ENCODE peak calls at places on chromosomes 6 and 20, in seven cellular contexts. One of them, this sample, is unnamed.

GRCh38 chr20:43853918-43854317 is 60.7 kb upstream of the TOX2 start:
- DNase-seq in mesenchymal stem cell: no peak
- DNase-seq in cardiac muscle cell: no peak
- DNase-seq in breast epithelium: no peak
- DNase-seq in CD8-positive, alpha-beta memory T cell: no peak
- DNase-seq in IMR-90: no peak
- DNase-seq in CD8-positive, alpha-beta T cell: no peak
- DNase-seq in this sample: no peak

GRCh38 chr6:43150051-43150751 is 20.9 kb upstream of the SRF start:
- DNase-seq in mesenchymal stem cell: no peak
- DNase-seq in CD8-positive, alpha-beta T cell: no peak
- DNase-seq in breast epithelium: no peak
- DNase-seq in cardiac muscle cell: no peak
- DNase-seq in IMR-90: peak; percentile 16
- DNase-seq in CD8-positive, alpha-beta memory T cell: no peak
- DNase-seq in this sample: no peak

GRCh38 chr6:10465633-10466499 is 51.0 kb upstream of the TFAP2A start:
- DNase-seq in cardiac muscle cell: peak; percentile 75
- DNase-seq in CD8-positive, alpha-beta T cell: no peak
- DNase-seq in CD8-positive, alpha-beta memory T cell: no peak
- DNase-seq in mesenchymal stem cell: peak; percentile 36
- DNase-seq in IMR-90: peak; percentile 28
- DNase-seq in breast epithelium: no peak
- DNase-seq in this sample: peak; percentile 68

GRCh38 chr6:129120856-129121255 is 237.9 kb downstream of the LAMA2 start:
- DNase-seq in CD8-positive, alpha-beta T cell: no peak
- DNase-seq in mesenchymal stem cell: no peak
- DNase-seq in breast epithelium: no peak
- DNase-seq in IMR-90: no peak
- DNase-seq in CD8-positive, alpha-beta memory T cell: no peak
- DNase-seq in cardiac muscle cell: no peak
- DNase-seq in this sample: no peak

GRCh38 chr6:3334579-3334978 is 75.8 kb downstream of the PSMG4 start:
- DNase-seq in mesenchymal stem cell: no peak
- DNase-seq in CD8-positive, alpha-beta memory T cell: no peak
- DNase-seq in CD8-positive, alpha-beta T cell: no peak
- DNase-seq in cardiac muscle cell: peak; percentile 27
- DNase-seq in breast epithelium: no peak
- DNase-seq in IMR-90: no peak
- DNase-seq in this sample: no peak

GRCh38 chr6:150717419-150717818 is 117.7 kb downstream of the PLEKHG1 start:
- DNase-seq in CD8-positive, alpha-beta memory T cell: no peak
- DNase-seq in mesenchymal stem cell: no peak
- DNase-seq in CD8-positive, alpha-beta T cell: no peak
- DNase-seq in breast epithelium: no peak
- DNase-seq in cardiac muscle cell: no peak
- DNase-seq in IMR-90: no peak
- DNase-seq in this sample: no peak

GRCh38 chr6:24529985-24530384 is 35.2 kb downstream of the ALDH5A1 start:
- DNase-seq in breast epithelium: no peak
- DNase-seq in IMR-90: no peak
- DNase-seq in mesenchymal stem cell: no peak
- DNase-seq in cardiac muscle cell: no peak
- DNase-seq in CD8-positive, alpha-beta T cell: no peak
- DNase-seq in CD8-positive, alpha-beta memory T cell: no peak
- DNase-seq in this sample: no peak

GRCh38 chr6:12516070-12516469 is 200.5 kb upstream of the PHACTR1 start:
- DNase-seq in CD8-positive, alpha-beta T cell: no peak
- DNase-seq in breast epithelium: no peak
- DNase-seq in cardiac muscle cell: no peak
- DNase-seq in IMR-90: no peak
- DNase-seq in mesenchymal stem cell: no peak
- DNase-seq in CD8-positive, alpha-beta memory T cell: no peak
- DNase-seq in this sample: no peak

GRCh38 chr6:40524797-40525584 is 62.2 kb downstream of the LRFN2 start:
- DNase-seq in breast epithelium: no peak
- DNase-seq in CD8-positive, alpha-beta memory T cell: no peak
- DNase-seq in IMR-90: no peak
- DNase-seq in mesenchymal stem cell: no peak
- DNase-seq in cardiac muscle cell: no peak
- DNase-seq in CD8-positive, alpha-beta T cell: no peak
- DNase-seq in this sample: no peak

GRCh38 chr20:63274381-63275228 is 2.0 kb downstream of the ARFGAP1 start:
- DNase-seq in IMR-90: no peak
- DNase-seq in breast epithelium: no peak
- DNase-seq in CD8-positive, alpha-beta memory T cell: no peak
- DNase-seq in cardiac muscle cell: no peak
- DNase-seq in mesenchymal stem cell: no peak
- DNase-seq in CD8-positive, alpha-beta T cell: no peak
- DNase-seq in this sample: no peak
- H3K4me3 ChIP-seq in IMR-90: no peak overlapping the region
- H3K4me3 ChIP-seq in breast epithelium: no peak overlapping the region
- H3K4me3 ChIP-seq in CD8-positive, alpha-beta memory T cell: no peak overlapping the region
- H3K4me3 ChIP-seq in cardiac muscle cell: no peak overlapping the region
- H3K4me3 ChIP-seq in mesenchymal stem cell: peak overlapping the region; percentile 57
- H3K4me3 ChIP-seq in CD8-positive, alpha-beta T cell: no peak overlapping the region
- H3K4me3 ChIP-seq in this sample: no peak overlapping the region

GRCh38 chr6:27604986-27605385 is 132.1 kb upstream of the ZNF184 start:
- DNase-seq in IMR-90: no peak
- DNase-seq in CD8-positive, alpha-beta memory T cell: no peak
- DNase-seq in breast epithelium: no peak
- DNase-seq in CD8-positive, alpha-beta T cell: no peak
- DNase-seq in cardiac muscle cell: no peak
- DNase-seq in mesenchymal stem cell: peak; percentile 35
- DNase-seq in this sample: peak; percentile 56

GRCh38 chr6:27599859-27600532 is 127.1 kb upstream of the ZNF184 start:
- DNase-seq in IMR-90: no peak
- DNase-seq in CD8-positive, alpha-beta memory T cell: no peak
- DNase-seq in mesenchymal stem cell: no peak
- DNase-seq in breast epithelium: no peak
- DNase-seq in cardiac muscle cell: no peak
- DNase-seq in CD8-positive, alpha-beta T cell: no peak
- DNase-seq in this sample: no peak

GRCh38 chr6:27605401-27606342 is 132.8 kb upstream of the ZNF184 start:
- DNase-seq in breast epithelium: no peak
- DNase-seq in CD8-positive, alpha-beta T cell: no peak
- DNase-seq in cardiac muscle cell: peak; percentile 62
- DNase-seq in IMR-90: peak; percentile 59
- DNase-seq in CD8-positive, alpha-beta memory T cell: no peak
- DNase-seq in mesenchymal stem cell: peak; percentile 85
- DNase-seq in this sample: peak; percentile 94

DNA sequence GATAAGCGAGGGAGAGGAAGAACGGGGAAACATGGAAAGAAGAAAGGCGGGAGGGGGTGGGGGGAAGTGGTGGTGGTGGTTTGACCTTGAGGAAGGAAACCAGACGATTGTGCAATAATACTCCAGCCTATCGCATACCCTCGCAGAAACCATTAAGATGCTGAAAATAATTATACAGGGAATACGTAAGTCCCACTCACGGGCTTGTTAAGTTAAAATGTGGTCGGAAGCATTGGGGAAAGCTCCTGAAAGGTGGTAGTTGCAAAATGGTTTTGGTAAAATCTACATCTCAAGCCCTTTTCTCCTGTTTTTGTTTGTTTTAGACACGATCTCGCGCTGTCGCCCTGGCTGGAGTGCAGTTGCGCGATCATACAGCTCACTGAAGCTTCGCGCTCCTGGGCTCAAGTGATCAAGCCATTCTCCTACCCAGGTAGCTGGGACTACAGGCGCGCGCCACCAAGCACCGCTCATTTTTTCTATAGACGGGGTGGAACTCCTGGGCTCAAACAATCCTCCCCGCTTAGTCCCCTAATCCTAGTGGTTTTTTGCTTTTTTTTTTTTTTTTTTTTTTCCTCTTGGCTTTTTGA is 128.9 kb upstream of the ZNF184 start:
- DNase-seq in cardiac muscle cell: peak; percentile 30
- DNase-seq in mesenchymal stem cell: peak; percentile 28
- DNase-seq in breast epithelium: no peak
- DNase-seq in CD8-positive, alpha-beta T cell: no peak
- DNase-seq in CD8-positive, alpha-beta memory T cell: no peak
- DNase-seq in IMR-90: no peak
- DNase-seq in this sample: no peak
- H3K36me3 ChIP-seq in cardiac muscle cell: no peaks in the 10 kb centered on the region
- H3K36me3 ChIP-seq in mesenchymal stem cell: no peaks in the 10 kb centered on the region
- H3K36me3 ChIP-seq in breast epithelium: no peaks in the 10 kb centered on the region
- H3K36me3 ChIP-seq in CD8-positive, alpha-beta T cell: no peaks in the 10 kb centered on the region
- H3K36me3 ChIP-seq in CD8-positive, alpha-beta memory T cell: no peaks in the 10 kb centered on the region
- H3K36me3 ChIP-seq in IMR-90: no peaks in the 10 kb centered on the region
- H3K36me3 ChIP-seq in this sample: no peaks in the 10 kb centered on the region

GRCh38 chr20:48090314-48090713 is 305.0 kb upstream of the SULF2 start:
- DNase-seq in CD8-positive, alpha-beta T cell: no peak
- DNase-seq in cardiac muscle cell: no peak
- DNase-seq in IMR-90: no peak
- DNase-seq in mesenchymal stem cell: no peak
- DNase-seq in CD8-positive, alpha-beta memory T cell: no peak
- DNase-seq in breast epithelium: no peak
- DNase-seq in this sample: no peak
- H3K27me3 ChIP-seq in CD8-positive, alpha-beta T cell: no peaks in the 10 kb centered on the region
- H3K27me3 ChIP-seq in cardiac muscle cell: no peaks in the 10 kb centered on the region
- H3K27me3 ChIP-seq in IMR-90: no peaks in the 10 kb centered on the region
- H3K27me3 ChIP-seq in mesenchymal stem cell: peaks cover 17% of the 10 kb centered on the region
- H3K27me3 ChIP-seq in CD8-positive, alpha-beta memory T cell: no peaks in the 10 kb centered on the region
- H3K27me3 ChIP-seq in breast epithelium: no peaks in the 10 kb centered on the region
- H3K27me3 ChIP-seq in this sample: peaks cover 15% of the 10 kb centered on the region

DNA sequence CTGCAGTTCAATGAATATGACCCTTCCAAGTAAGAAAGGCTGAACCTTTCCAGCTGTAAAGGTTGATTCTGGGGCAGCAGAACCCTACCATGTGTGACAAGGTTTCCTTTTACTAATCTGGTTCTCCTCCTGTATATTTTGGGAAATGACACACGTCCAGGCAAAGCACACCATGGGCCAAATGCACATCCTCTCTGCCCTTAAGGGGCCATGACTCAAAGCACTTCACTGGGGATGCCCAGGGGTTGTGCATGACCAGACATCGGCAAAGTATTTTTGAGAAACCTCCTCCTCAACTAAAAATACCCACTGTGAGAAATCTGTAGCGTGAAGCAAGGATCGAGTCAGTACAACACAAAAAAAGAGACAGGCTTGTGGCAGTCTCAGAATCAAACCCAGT is 174.7 kb downstream of the BACH2 start:
- DNase-seq in IMR-90: peak; percentile 52
- DNase-seq in mesenchymal stem cell: no peak
- DNase-seq in breast epithelium: no peak
- DNase-seq in CD8-positive, alpha-beta T cell: no peak
- DNase-seq in cardiac muscle cell: no peak
- DNase-seq in CD8-positive, alpha-beta memory T cell: no peak
- DNase-seq in this sample: peak; percentile 66
- H3K4me3 ChIP-seq in IMR-90: no peak overlapping the region
- H3K4me3 ChIP-seq in mesenchymal stem cell: no peak overlapping the region
- H3K4me3 ChIP-seq in breast epithelium: no peak overlapping the region
- H3K4me3 ChIP-seq in CD8-positive, alpha-beta T cell: no peak overlapping the region
- H3K4me3 ChIP-seq in cardiac muscle cell: no peak overlapping the region
- H3K4me3 ChIP-seq in CD8-positive, alpha-beta memory T cell: no peak overlapping the region
- H3K4me3 ChIP-seq in this sample: no peak overlapping the region

This sample was measured in MG63.